ENCODE peak calls at places on chromosomes 5 and 9, in nine cellular contexts. P, V, C, E, Y, K, J, Q and G are unnamed samples.

GRCh38 chr5:9549941-9550340 is 4.1 kb upstream of the SEMA5A start:
- DNase-seq in P (no peak), V (no peak), C (no peak), E (no peak), Y (no peak), K (no peak), J (no peak), Q (no peak), G (no peak)

GRCh38 chr9:132651259-132651658 is 18.5 kb downstream of the DDX31 start:
- DNase-seq in P (no peak), V (no peak), C (no peak), E (no peak), Y (no peak), K (no peak), J (peak; percentile 43), Q (peak; percentile 11), G (peak; percentile 10)

GRCh38 chr5:115995351-115995750 is 33.1 kb downstream of the LVRN start:
- DNase-seq in P (no peak), V (no peak), C (no peak), E (no peak), Y (no peak), K (no peak), J (no peak), Q (no peak), G (no peak)

GRCh38 chr9:2050236-2050635 is 35.1 kb downstream of the SMARCA2 start:
- DNase-seq in P (no peak), V (no peak), C (no peak), E (no peak), Y (no peak), K (no peak), J (no peak), Q (no peak), G (no peak)

GRCh38 chr5:167511-167910 is 23.8 kb upstream of the LRRC14B start:
- DNase-seq in P (no peak), V (no peak), C (no peak), E (no peak), Y (no peak), K (no peak), J (no peak), Q (no peak), G (no peak)

GRCh38 chr5:123708074-123708806 is 196.3 kb downstream of the CSNK1G3 start:
- DNase-seq in P (no peak), V (no peak), C (no peak), E (no peak), Y (no peak), K (no peak), J (no peak), Q (no peak), G (no peak)

GRCh38 chr9:107782381-107782780 is 292.8 kb upstream of the KLF4 start:
- DNase-seq in P (no peak), V (no peak), C (no peak), E (no peak), Y (no peak), K (no peak), J (no peak), Q (no peak), G (no peak)

GRCh38 chr5:66864240-66864884 is 268.2 kb downstream of the MAST4 start:
- DNase-seq in P (no peak), V (no peak), C (peak; percentile 13), E (peak; percentile 10), Y (no peak), K (no peak), J (peak; percentile 38), Q (no peak), G (peak; percentile 42)

GRCh38 chr5:164098536-164098935 is 593.1 kb downstream of the MAT2B start:
- DNase-seq in P (no peak), V (no peak), C (no peak), E (no peak), Y (no peak), K (no peak), J (no peak), Q (no peak), G (no peak)

GRCh38 chr5:107808671-107809137 is 138.0 kb upstream of the EFNA5 start:
- DNase-seq in P (peak; percentile 82), V (no peak), C (no peak), E (peak; percentile 19), Y (no peak), K (no peak), J (no peak), Q (peak; percentile 26), G (peak; percentile 52)

GRCh38 chr5:68347549-68347948 is 132.0 kb downstream of the PIK3R1 start:
- DNase-seq in P (no peak), V (no peak), C (no peak), E (no peak), Y (no peak), K (no peak), J (no peak), Q (no peak), G (no peak)

GRCh38 chr5:435156-435790 is 7.7 kb upstream of the EXOC3 start:
- DNase-seq in P (no peak), V (no peak), C (no peak), E (no peak), Y (no peak), K (no peak), J (no peak), Q (no peak), G (no peak)

GRCh38 chr9:79387091-79387490 is 184.7 kb upstream of the TLE4 start:
- DNase-seq in P (no peak), V (no peak), C (no peak), E (no peak), Y (no peak), K (no peak), J (peak; percentile 26), Q (no peak), G (no peak)

GRCh38 chr9:38066907-38067610 is 2.0 kb downstream of the SHB start:
- DNase-seq in P (no peak), V (peak; percentile 53), C (no peak), E (no peak), Y (no peak), K (peak; percentile 31), J (no peak), Q (no peak), G (no peak)

GRCh38 chr5:172399826-172400225 is 54.5 kb downstream of the SH3PXD2B start:
- DNase-seq in P (no peak), V (no peak), C (no peak), E (no peak), Y (no peak), K (no peak), J (no peak), Q (no peak), G (no peak)

GRCh38 chr5:14296533-14297331 is 153.6 kb downstream of the TRIO start:
- DNase-seq in P (no peak), V (no peak), C (no peak), E (no peak), Y (no peak), K (no peak), J (no peak), Q (no peak), G (no peak)

GRCh38 chr9:137763271-137763955 is 114.2 kb upstream of the CACNA1B start:
- DNase-seq in P (no peak), V (no peak), C (no peak), E (no peak), Y (no peak), K (no peak), J (no peak), Q (no peak), G (no peak)

GRCh38 chr5:169576181-169576598 is 7.4 kb upstream of the SPDL1 start:
- DNase-seq in P (no peak), V (no peak), C (no peak), E (no peak), Y (peak; percentile 66), K (no peak), J (no peak), Q (no peak), G (no peak)

GRCh38 chr5:139422307-139422893 is 16.9 kb downstream of the DNAJC18 start:
- DNase-seq in P (peak; percentile 67), V (no peak), C (peak; percentile 85), E (peak; percentile 56), Y (no peak), K (peak; percentile 60), J (peak; percentile 89), Q (peak; percentile 48), G (peak; percentile 70)

GRCh38 chr9:134061688-134062371 is 6.0 kb downstream of the BRD3 start:
- DNase-seq in P (no peak), V (no peak), C (no peak), E (no peak), Y (no peak), K (peak; percentile 32), J (no peak), Q (no peak), G (no peak)